ENCODE peak calls at places on chromosomes 1 and 21, in nine cellular contexts. One of them, this sample, is unnamed. For H3K27me3, the result is how much of the 10 kb centered on the place peaks cover.

GRCh38 chr1:55536466-55536865 is 321.3 kb upstream of the USP24 start:
- DNase-seq in left lung: no peak
- DNase-seq in neural progenitor cell: no peak
- DNase-seq in tibial artery: no peak
- DNase-seq in cardiac muscle cell: no peak
- DNase-seq in IMR-90: no peak
- DNase-seq in CD8-positive, alpha-beta T cell: no peak
- DNase-seq in right lobe of liver: no peak
- DNase-seq in left ventricle myocardium inferior: no peak
- DNase-seq in this sample: no peak

GRCh38 chr1:57041901-57042300 is 76.1 kb upstream of the C8B start:
- DNase-seq in left lung: no peak
- DNase-seq in neural progenitor cell: no peak
- DNase-seq in tibial artery: no peak
- DNase-seq in cardiac muscle cell: no peak
- DNase-seq in IMR-90: no peak
- DNase-seq in CD8-positive, alpha-beta T cell: no peak
- DNase-seq in right lobe of liver: no peak
- DNase-seq in left ventricle myocardium inferior: no peak
- DNase-seq in this sample: no peak

GRCh38 chr1:203751051-203751450 is 13.9 kb upstream of the LAX1 start:
- DNase-seq in left lung: no peak
- DNase-seq in neural progenitor cell: no peak
- DNase-seq in tibial artery: no peak
- DNase-seq in cardiac muscle cell: peak
- DNase-seq in IMR-90: peak
- DNase-seq in CD8-positive, alpha-beta T cell: no peak
- DNase-seq in right lobe of liver: no peak
- DNase-seq in left ventricle myocardium inferior: no peak
- DNase-seq in this sample: no peak

GRCh38 chr1:33349778-33350610 is 29.1 kb upstream of the A3GALT2 start:
- DNase-seq in left lung: peak
- DNase-seq in neural progenitor cell: peak
- DNase-seq in tibial artery: peak
- DNase-seq in cardiac muscle cell: peak
- DNase-seq in IMR-90: peak
- DNase-seq in CD8-positive, alpha-beta T cell: peak
- DNase-seq in right lobe of liver: peak
- DNase-seq in left ventricle myocardium inferior: peak
- DNase-seq in this sample: peak

GRCh38 chr1:243598433-243598832 is 251.6 kb downstream of the AKT3 start:
- DNase-seq in left lung: no peak
- DNase-seq in neural progenitor cell: no peak
- DNase-seq in tibial artery: no peak
- DNase-seq in cardiac muscle cell: peak
- DNase-seq in IMR-90: peak
- DNase-seq in CD8-positive, alpha-beta T cell: no peak
- DNase-seq in right lobe of liver: no peak
- DNase-seq in left ventricle myocardium inferior: no peak
- DNase-seq in this sample: no peak

GRCh38 chr1:6027591-6027990 is 18.1 kb upstream of the KCNAB2 start:
- DNase-seq in left lung: peak
- DNase-seq in neural progenitor cell: no peak
- DNase-seq in tibial artery: no peak
- DNase-seq in cardiac muscle cell: no peak
- DNase-seq in IMR-90: no peak
- DNase-seq in CD8-positive, alpha-beta T cell: no peak
- DNase-seq in right lobe of liver: no peak
- DNase-seq in left ventricle myocardium inferior: no peak
- DNase-seq in this sample: no peak

GRCh38 chr1:41840592-41841246 is 78.0 kb downstream of the HIVEP3 start:
- DNase-seq in left lung: no peak
- DNase-seq in neural progenitor cell: no peak
- DNase-seq in tibial artery: no peak
- DNase-seq in cardiac muscle cell: no peak
- DNase-seq in IMR-90: no peak
- DNase-seq in CD8-positive, alpha-beta T cell: no peak
- DNase-seq in right lobe of liver: no peak
- DNase-seq in left ventricle myocardium inferior: peak
- DNase-seq in this sample: no peak

GRCh38 chr21:46509760-46510159 is 51.1 kb downstream of the DIP2A start:
- DNase-seq in left lung: no peak
- DNase-seq in neural progenitor cell: no peak
- DNase-seq in tibial artery: no peak
- DNase-seq in cardiac muscle cell: peak
- DNase-seq in IMR-90: peak
- DNase-seq in CD8-positive, alpha-beta T cell: no peak
- DNase-seq in right lobe of liver: peak
- DNase-seq in left ventricle myocardium inferior: no peak
- DNase-seq in this sample: no peak

GRCh38 chr1:228403231-228403631 is 3.4 kb downstream of the TRIM11 start:
- DNase-seq in left lung: peak
- DNase-seq in neural progenitor cell: no peak
- DNase-seq in tibial artery: peak
- DNase-seq in cardiac muscle cell: no peak
- DNase-seq in IMR-90: no peak
- DNase-seq in CD8-positive, alpha-beta T cell: no peak
- DNase-seq in right lobe of liver: no peak
- DNase-seq in left ventricle myocardium inferior: no peak
- DNase-seq in this sample: no peak

GRCh38 chr1:18413906-18414305 is 66.8 kb upstream of the KLHDC7A start:
- DNase-seq in left lung: no peak
- DNase-seq in neural progenitor cell: no peak
- DNase-seq in tibial artery: no peak
- DNase-seq in cardiac muscle cell: no peak
- DNase-seq in IMR-90: no peak
- DNase-seq in CD8-positive, alpha-beta T cell: no peak
- DNase-seq in right lobe of liver: no peak
- DNase-seq in left ventricle myocardium inferior: no peak
- DNase-seq in this sample: no peak

GRCh38 chr21:42844411-42845113 is 34.8 kb downstream of the WDR4 start:
- DNase-seq in left lung: peak
- DNase-seq in neural progenitor cell: no peak
- DNase-seq in tibial artery: peak
- DNase-seq in cardiac muscle cell: no peak
- DNase-seq in IMR-90: no peak
- DNase-seq in CD8-positive, alpha-beta T cell: no peak
- DNase-seq in right lobe of liver: peak
- DNase-seq in left ventricle myocardium inferior: peak
- DNase-seq in this sample: peak

DNA sequence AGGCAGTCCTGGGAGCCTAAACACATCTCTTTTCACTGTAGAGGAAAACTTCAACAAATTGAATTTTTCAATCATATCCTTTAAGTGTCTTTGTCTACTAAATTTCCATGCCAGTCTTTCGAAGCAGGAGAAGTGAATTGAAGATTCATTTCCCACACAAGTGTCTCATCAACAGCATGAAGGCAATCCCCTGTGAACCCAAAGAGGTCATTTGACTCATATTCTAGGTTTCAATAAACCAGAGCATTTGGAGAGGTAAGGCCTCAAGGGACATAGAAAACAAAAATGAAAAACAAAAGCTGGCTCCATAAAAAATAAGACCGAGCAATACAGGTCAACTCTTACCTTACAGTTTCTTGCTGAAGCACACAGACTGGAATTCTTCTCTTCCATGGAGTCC is 94.1 kb upstream of the ATP1B1 start:
- DNase-seq in left lung: no peak
- DNase-seq in neural progenitor cell: no peak
- DNase-seq in tibial artery: no peak
- DNase-seq in cardiac muscle cell: no peak
- DNase-seq in IMR-90: no peak
- DNase-seq in CD8-positive, alpha-beta T cell: no peak
- DNase-seq in right lobe of liver: no peak
- DNase-seq in left ventricle myocardium inferior: no peak
- DNase-seq in this sample: no peak
- TF ChIP-seq CTCF in left lung: no peak
- TF ChIP-seq CTCF in neural progenitor cell: no peak
- TF ChIP-seq CTCF in tibial artery: no peak
- TF ChIP-seq CTCF in cardiac muscle cell: no peak
- TF ChIP-seq CTCF in IMR-90: no peak
- TF ChIP-seq CTCF in CD8-positive, alpha-beta T cell: no peak
- TF ChIP-seq CTCF in right lobe of liver: no peak
- TF ChIP-seq CTCF in left ventricle myocardium inferior: no peak
- TF ChIP-seq CTCF in this sample: no peak

GRCh38 chr1:46485564-46486431 is 3.8 kb upstream of the DMBX1 start:
- DNase-seq in left lung: peak
- DNase-seq in neural progenitor cell: peak
- DNase-seq in tibial artery: no peak
- DNase-seq in cardiac muscle cell: no peak
- DNase-seq in IMR-90: no peak
- DNase-seq in CD8-positive, alpha-beta T cell: no peak
- DNase-seq in right lobe of liver: peak
- DNase-seq in left ventricle myocardium inferior: no peak
- DNase-seq in this sample: no peak
- H3K27me3 ChIP-seq in left lung: half or more
- H3K27me3 ChIP-seq in neural progenitor cell: half or more
- H3K27me3 ChIP-seq in tibial artery: under half
- H3K27me3 ChIP-seq in cardiac muscle cell: half or more
- H3K27me3 ChIP-seq in IMR-90: half or more
- H3K27me3 ChIP-seq in CD8-positive, alpha-beta T cell: under half
- H3K27me3 ChIP-seq in right lobe of liver: under half
- H3K27me3 ChIP-seq in left ventricle myocardium inferior: half or more
- H3K27me3 ChIP-seq in this sample: under half

GRCh38 chr1:154344977-154345837 is 19.9 kb downstream of the ATP8B2 start:
- DNase-seq in left lung: no peak
- DNase-seq in neural progenitor cell: peak
- DNase-seq in tibial artery: no peak
- DNase-seq in cardiac muscle cell: peak
- DNase-seq in IMR-90: peak
- DNase-seq in CD8-positive, alpha-beta T cell: peak
- DNase-seq in right lobe of liver: no peak
- DNase-seq in left ventricle myocardium inferior: no peak
- DNase-seq in this sample: peak

GRCh38 chr1:154346276-154346914 is 21.1 kb downstream of the ATP8B2 start:
- DNase-seq in left lung: no peak
- DNase-seq in neural progenitor cell: no peak
- DNase-seq in tibial artery: no peak
- DNase-seq in cardiac muscle cell: no peak
- DNase-seq in IMR-90: no peak
- DNase-seq in CD8-positive, alpha-beta T cell: no peak
- DNase-seq in right lobe of liver: no peak
- DNase-seq in left ventricle myocardium inferior: no peak
- DNase-seq in this sample: no peak

GRCh38 chr1:154338875-154339274 is 13.6 kb downstream of the ATP8B2 start:
- DNase-seq in left lung: no peak
- DNase-seq in neural progenitor cell: no peak
- DNase-seq in tibial artery: no peak
- DNase-seq in cardiac muscle cell: no peak
- DNase-seq in IMR-90: no peak
- DNase-seq in CD8-positive, alpha-beta T cell: no peak
- DNase-seq in right lobe of liver: no peak
- DNase-seq in left ventricle myocardium inferior: no peak
- DNase-seq in this sample: no peak

GRCh38 chr1:154342132-154342531 is 16.8 kb downstream of the ATP8B2 start:
- DNase-seq in left lung: no peak
- DNase-seq in neural progenitor cell: no peak
- DNase-seq in tibial artery: no peak
- DNase-seq in cardiac muscle cell: no peak
- DNase-seq in IMR-90: no peak
- DNase-seq in CD8-positive, alpha-beta T cell: no peak
- DNase-seq in right lobe of liver: no peak
- DNase-seq in left ventricle myocardium inferior: no peak
- DNase-seq in this sample: no peak

DNA sequence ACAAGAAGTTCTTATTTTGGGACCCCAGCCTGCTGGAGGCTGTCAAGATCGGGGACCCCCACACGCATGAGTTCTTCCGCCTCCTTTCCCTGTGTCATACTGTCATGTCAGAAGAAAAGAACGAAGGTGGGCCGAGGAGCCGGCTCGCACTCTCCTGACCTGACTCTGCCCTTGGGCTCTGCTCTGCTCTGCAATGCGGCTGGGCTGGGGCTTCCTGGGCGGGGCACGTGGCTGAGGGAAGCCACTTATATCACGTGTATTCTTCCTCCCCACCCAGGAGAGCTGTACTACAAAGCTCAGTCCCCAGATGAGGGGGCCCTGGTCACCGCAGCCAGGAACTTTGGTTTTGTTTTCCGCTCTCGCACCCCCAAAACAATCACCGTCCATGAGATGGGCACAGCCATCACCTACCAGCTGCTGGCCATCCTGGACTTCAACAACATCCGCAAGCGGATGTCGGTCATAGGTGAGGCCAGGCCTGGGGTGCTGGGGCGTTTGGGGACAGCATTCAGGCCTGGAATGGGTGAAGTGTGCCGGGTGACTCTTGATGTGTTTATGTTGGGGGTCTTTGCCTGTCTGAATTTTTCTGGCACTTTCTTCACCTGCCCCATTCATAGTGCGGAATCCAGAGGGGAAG is 17.6 kb downstream of the ATP8B2 start:
- DNase-seq in left lung: peak
- DNase-seq in neural progenitor cell: no peak
- DNase-seq in tibial artery: no peak
- DNase-seq in cardiac muscle cell: no peak
- DNase-seq in IMR-90: no peak
- DNase-seq in CD8-positive, alpha-beta T cell: peak
- DNase-seq in right lobe of liver: no peak
- DNase-seq in left ventricle myocardium inferior: no peak
- DNase-seq in this sample: no peak
- H3K4me3 ChIP-seq in left lung: no peak
- H3K4me3 ChIP-seq in neural progenitor cell: no peak
- H3K4me3 ChIP-seq in tibial artery: no peak
- H3K4me3 ChIP-seq in cardiac muscle cell: no peak
- H3K4me3 ChIP-seq in IMR-90: no peak
- H3K4me3 ChIP-seq in CD8-positive, alpha-beta T cell: peak
- H3K4me3 ChIP-seq in right lobe of liver: no peak
- H3K4me3 ChIP-seq in left ventricle myocardium inferior: no peak
- H3K4me3 ChIP-seq in this sample: no peak

GRCh38 chr1:165772739-165773138 is 4.1 kb upstream of the TMCO1 start:
- DNase-seq in left lung: no peak
- DNase-seq in neural progenitor cell: no peak
- DNase-seq in tibial artery: no peak
- DNase-seq in cardiac muscle cell: no peak
- DNase-seq in IMR-90: no peak
- DNase-seq in CD8-positive, alpha-beta T cell: no peak
- DNase-seq in right lobe of liver: no peak
- DNase-seq in left ventricle myocardium inferior: no peak
- DNase-seq in this sample: no peak

GRCh38 chr1:165763442-165763841 is 5.2 kb downstream of the TMCO1 start:
- DNase-seq in left lung: no peak
- DNase-seq in neural progenitor cell: no peak
- DNase-seq in tibial artery: no peak
- DNase-seq in cardiac muscle cell: no peak
- DNase-seq in IMR-90: no peak
- DNase-seq in CD8-positive, alpha-beta T cell: no peak
- DNase-seq in right lobe of liver: no peak
- DNase-seq in left ventricle myocardium inferior: no peak
- DNase-seq in this sample: no peak

GRCh38 chr1:165773324-165773965 is 4.8 kb upstream of the TMCO1 start:
- DNase-seq in left lung: no peak
- DNase-seq in neural progenitor cell: no peak
- DNase-seq in tibial artery: no peak
- DNase-seq in cardiac muscle cell: peak
- DNase-seq in IMR-90: peak
- DNase-seq in CD8-positive, alpha-beta T cell: no peak
- DNase-seq in right lobe of liver: no peak
- DNase-seq in left ventricle myocardium inferior: no peak
- DNase-seq in this sample: no peak

GRCh38 chr1:165764277-165764676 is 4.4 kb downstream of the TMCO1 start:
- DNase-seq in left lung: no peak
- DNase-seq in neural progenitor cell: no peak
- DNase-seq in tibial artery: no peak
- DNase-seq in cardiac muscle cell: no peak
- DNase-seq in IMR-90: no peak
- DNase-seq in CD8-positive, alpha-beta T cell: no peak
- DNase-seq in right lobe of liver: no peak
- DNase-seq in left ventricle myocardium inferior: no peak
- DNase-seq in this sample: no peak

GRCh38 chr1:165768513-165769394 is at the start of gene TMCO1:
- DNase-seq in left lung: peak
- DNase-seq in neural progenitor cell: peak
- DNase-seq in tibial artery: peak
- DNase-seq in cardiac muscle cell: peak
- DNase-seq in IMR-90: peak
- DNase-seq in CD8-positive, alpha-beta T cell: peak
- DNase-seq in right lobe of liver: peak
- DNase-seq in left ventricle myocardium inferior: peak
- DNase-seq in this sample: peak
- TF ChIP-seq CTCF in left lung: no peak
- TF ChIP-seq CTCF in neural progenitor cell: peak
- TF ChIP-seq CTCF in tibial artery: no peak
- TF ChIP-seq CTCF in cardiac muscle cell: peak
- TF ChIP-seq CTCF in IMR-90: peak
- TF ChIP-seq CTCF in CD8-positive, alpha-beta T cell: peak
- TF ChIP-seq CTCF in right lobe of liver: no peak
- TF ChIP-seq CTCF in left ventricle myocardium inferior: peak
- TF ChIP-seq CTCF in this sample: peak